ENCODE peak calls at places on chromosomes 3 and 15, in eight cellular contexts. Y is tibial artery, J is IMR-90, D is breast epithelium, I is mammary epithelial cell, V is pancreas, H is SK-N-SH, G is astrocyte. U is an unnamed sample. For H3K36me3, the result is how much of the 10 kb centered on the place peaks cover.

GRCh38 chr3:148466143-148466542 is 231.6 kb upstream of the AGTR1 start:
- DNase-seq in D (no peak), Y (no peak), V (no peak), G (peak), I (no peak), H (no peak), J (peak), U (peak)

GRCh38 chr3:171192176-171192854 is 165.8 kb upstream of the SLC2A2 start:
- DNase-seq in Y (no peak), G (peak), J (peak), V (no peak), D (no peak), H (no peak), I (peak), U (peak)

GRCh38 chr15:68488290-68488689 is 56.3 kb upstream of the ITGA11 start:
- DNase-seq in J (no peak), Y (no peak), H (no peak), D (no peak), G (no peak), V (no peak), I (no peak), U (no peak)

GRCh38 chr3:120350431-120350941 is 1.3 kb upstream of the LRRC58 start:
- DNase-seq in Y (peak), I (peak), H (no peak), V (no peak), J (peak), D (no peak), G (peak), U (no peak)

GRCh38 chr3:126714921-126715320 is 10.9 kb downstream of the CHCHD6 start:
- DNase-seq in I (no peak), Y (no peak), V (no peak), J (no peak), G (no peak), D (no peak), H (peak), U (no peak)

GRCh38 chr3:38397320-38397719 is 50.7 kb downstream of the XYLB start:
- DNase-seq in V (no peak), I (peak), Y (no peak), D (no peak), G (peak), H (no peak), J (peak), U (no peak)

GRCh38 chr3:44865272-44866005 is 3.7 kb downstream of the TMEM42 start:
- DNase-seq in H (no peak), Y (no peak), I (no peak), J (peak), V (no peak), G (no peak), D (no peak), U (no peak)

GRCh38 chr3:134466366-134466765 is 19.4 kb downstream of the ANAPC13 start:
- DNase-seq in H (no peak), G (no peak), I (no peak), D (no peak), J (no peak), V (no peak), Y (no peak), U (no peak)

GRCh38 chr3:182323898-182324297 is 469.4 kb upstream of the ATP11B start:
- DNase-seq in D (no peak), I (peak), V (no peak), G (peak), Y (no peak), J (no peak), H (no peak), U (no peak)

GRCh38 chr3:16448691-16449090 is 64.8 kb downstream of the RFTN1 start:
- DNase-seq in V (no peak), I (peak), Y (peak), G (peak), J (peak), D (peak), H (no peak), U (peak)

GRCh38 chr3:535566-536416 is 339.2 kb downstream of the CHL1 start:
- DNase-seq in D (no peak), Y (no peak), J (peak), H (peak), G (no peak), I (peak), V (peak), U (no peak)
- H3K4me3 ChIP-seq in D (peak), Y (peak), J (peak), H (peak), G (peak), I (peak), V (peak), U (peak)

DNA sequence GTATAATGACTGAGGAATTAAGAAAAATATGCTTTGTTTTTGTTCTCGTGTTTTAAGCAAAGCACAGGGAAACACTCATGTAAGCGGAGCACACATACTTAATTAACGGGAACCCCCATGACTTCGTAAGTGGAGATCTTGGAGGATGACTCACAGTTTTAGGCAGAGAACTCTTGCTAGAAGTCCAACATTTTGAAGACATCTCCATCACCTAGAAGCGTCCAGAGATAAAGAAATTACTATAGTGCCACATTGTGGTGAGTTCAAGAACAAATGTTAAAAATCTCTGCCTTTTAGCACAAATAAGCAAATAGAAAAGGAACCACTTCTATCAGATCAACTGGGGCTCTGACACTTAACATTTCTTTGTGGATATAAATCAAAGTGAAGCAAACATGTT is 194.1 kb upstream of the ARHGEF26 start:
- DNase-seq in D (no peak), J (peak), I (peak), G (peak), H (no peak), Y (no peak), V (no peak), U (peak)
- TF ChIP-seq CTCF in D (no peak), J (peak), I (no peak), G (peak), H (peak), Y (no peak), V (no peak), U (peak)

DNA sequence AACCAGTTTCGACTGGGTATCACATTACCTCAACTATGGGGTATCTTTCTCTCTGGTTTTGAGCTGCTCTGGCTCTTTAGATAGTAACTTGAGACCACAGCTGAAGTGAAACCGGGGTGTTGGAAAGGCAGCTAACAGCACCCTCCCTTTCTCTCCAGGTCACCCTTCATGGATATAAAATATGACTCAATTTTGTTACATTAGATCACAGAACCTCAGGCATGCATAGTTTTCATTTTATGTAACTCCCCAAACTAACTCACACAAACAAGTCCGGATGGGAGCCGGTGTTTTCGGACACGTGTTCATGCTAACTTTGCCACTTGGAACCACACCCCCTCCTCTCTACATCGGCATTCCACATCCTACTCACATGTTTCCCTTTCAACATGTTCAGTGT is 90.7 kb downstream of the NR2F2 start:
- DNase-seq in G (peak), J (peak), H (no peak), D (no peak), V (no peak), Y (no peak), I (peak), U (no peak)
- H3K36me3 ChIP-seq in G (under half), J (under half), H (under half), D (under half), V (under half), Y (under half), I (under half), U (under half)

DNA sequence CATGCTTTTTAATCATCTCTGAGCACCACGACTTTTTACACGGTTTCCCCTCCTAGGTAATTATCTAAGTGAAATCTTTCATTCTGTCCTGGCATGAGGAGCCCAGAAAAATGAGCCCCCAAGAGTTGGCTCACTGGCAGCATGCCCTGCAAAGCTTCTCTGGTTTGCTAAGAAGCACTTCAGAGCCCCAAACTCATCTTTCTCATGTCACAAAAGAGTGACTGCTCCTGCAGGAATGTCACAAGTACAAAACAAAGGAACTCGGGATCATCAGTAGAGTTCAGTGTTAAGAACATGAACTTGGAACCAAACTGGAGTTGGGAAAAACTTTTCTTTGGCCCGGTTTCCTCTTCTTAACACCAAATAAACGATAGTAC is 123.9 kb downstream of the FOXB1 start:
- DNase-seq in G (peak), V (no peak), H (no peak), D (no peak), Y (no peak), I (no peak), J (peak), U (no peak)
- H3K4me3 ChIP-seq in G (peak), V (peak), H (peak), D (peak), Y (peak), I (peak), J (peak), U (peak)

GRCh38 chr3:46730819-46731218 is 13.2 kb upstream of the PRSS50 start:
- DNase-seq in D (no peak), I (no peak), V (no peak), G (no peak), Y (no peak), H (no peak), J (no peak), U (no peak)

GRCh38 chr3:46731795-46732194 is 14.1 kb upstream of the PRSS50 start:
- DNase-seq in H (no peak), V (no peak), I (no peak), G (no peak), Y (no peak), D (no peak), J (no peak), U (no peak)

GRCh38 chr3:46734773-46735172 is 17.1 kb upstream of the PRSS50 start:
- DNase-seq in I (no peak), H (no peak), V (no peak), J (no peak), Y (no peak), G (no peak), D (no peak), U (no peak)

GRCh38 chr3:46736006-46736872 is 18.6 kb upstream of the PRSS50 start:
- DNase-seq in G (no peak), H (no peak), Y (no peak), D (no peak), J (no peak), I (no peak), V (no peak), U (no peak)

DNA sequence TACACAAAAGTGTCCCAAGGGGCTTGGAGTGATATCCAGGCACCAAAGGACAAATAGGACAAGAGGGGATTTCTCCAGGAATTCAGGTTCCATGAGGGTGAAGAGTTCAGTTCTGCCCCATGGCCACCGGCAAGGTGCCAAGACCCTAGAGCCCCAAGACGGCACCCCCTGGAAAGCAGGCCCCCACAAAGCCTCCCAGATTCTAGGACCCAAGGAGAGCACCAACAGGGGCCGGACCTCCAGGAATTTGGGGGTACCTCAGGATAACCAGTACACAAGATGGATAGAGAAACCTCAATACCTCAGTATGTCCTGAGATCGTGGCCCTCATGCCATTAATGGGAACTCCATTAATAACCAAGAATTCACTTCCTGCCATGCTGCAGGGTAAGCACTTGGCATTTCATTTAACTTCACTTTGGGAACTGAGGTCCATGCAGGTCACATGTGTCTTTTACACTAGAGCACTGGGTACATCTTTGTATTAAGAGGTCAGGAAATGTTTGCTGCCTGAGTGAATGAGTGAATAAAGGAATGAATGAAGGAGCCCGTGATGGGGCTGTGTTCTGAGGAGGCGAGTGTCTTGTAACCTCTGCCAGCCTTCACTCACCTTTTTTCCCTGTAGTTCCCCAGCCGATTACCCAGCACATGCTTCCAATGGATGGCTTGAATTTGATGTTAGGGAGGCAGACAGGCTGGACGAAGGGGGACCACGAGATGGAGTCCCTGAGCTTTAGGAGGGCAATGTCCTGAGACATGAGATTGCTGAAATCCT is 15.5 kb upstream of the PRSS50 start:
- DNase-seq in J (no peak), D (no peak), V (no peak), G (no peak), Y (no peak), H (no peak), I (no peak), U (no peak)
- TF ChIP-seq CTCF in J (no peak), D (no peak), V (no peak), G (no peak), Y (no peak), H (no peak), I (no peak), U (no peak)

GRCh38 chr15:34855397-34855796 is 60.0 kb upstream of the ACTC1 start:
- DNase-seq in J (peak), V (no peak), D (no peak), I (peak), G (peak), H (peak), Y (no peak), U (peak)
- H3K36me3 ChIP-seq in J (under half), V (under half), D (under half), I (under half), G (under half), H (half or more), Y (under half), U (under half)

U was measured in kidney epithelial cell.